ENCODE peak calls at places on chromosomes 1 and 21, in seven cellular contexts. K, P, J, L, E, X and H are unnamed samples.

GRCh38 chr1:20430355-20431290 is 55.4 kb downstream of the CAMK2N1 start:
- DNase-seq in K (peak; percentile 18), P (peak; percentile 51), J (no peak), L (no peak), E (peak; percentile 47), X (peak; percentile 48), H (peak; percentile 43)

GRCh38 chr1:30303387-30303786 is 420.0 kb downstream of the MATN1 start:
- DNase-seq in K (no peak), P (no peak), J (no peak), L (no peak), E (no peak), X (no peak), H (no peak)

GRCh38 chr21:45013271-45013841 is 61.0 kb upstream of the ADARB1 start:
- DNase-seq in K (no peak), P (no peak), J (peak; percentile 5), L (peak; percentile 45), E (no peak), X (no peak), H (no peak)

GRCh38 chr1:235852887-235853286 is 13.8 kb downstream of the LYST start:
- DNase-seq in K (no peak), P (no peak), J (no peak), L (no peak), E (no peak), X (no peak), H (peak; percentile 4)

GRCh38 chr1:224623743-224624333 is 7.7 kb downstream of the CNIH3 start:
- DNase-seq in K (peak; percentile 97), P (no peak), J (no peak), L (no peak), E (peak; percentile 94), X (no peak), H (peak; percentile 90)

GRCh38 chr1:26838474-26839338 is 12.2 kb downstream of the ZDHHC18 start:
- DNase-seq in K (no peak), P (no peak), J (no peak), L (no peak), E (no peak), X (no peak), H (no peak)

GRCh38 chr1:244291171-244291866 is 160.4 kb downstream of the ADSS2 start:
- DNase-seq in K (no peak), P (no peak), J (no peak), L (no peak), E (no peak), X (no peak), H (no peak)

GRCh38 chr1:164456272-164456671 is 102.7 kb upstream of the PBX1 start:
- DNase-seq in K (no peak), P (no peak), J (no peak), L (no peak), E (no peak), X (no peak), H (no peak)

GRCh38 chr1:94383966-94384408 is 34.2 kb upstream of the ABCD3 start:
- DNase-seq in K (peak; percentile 79), P (no peak), J (no peak), L (no peak), E (peak; percentile 73), X (no peak), H (peak; percentile 77)

GRCh38 chr1:223135176-223135575 is 7.9 kb downstream of the TLR5 start:
- DNase-seq in K (peak; percentile 69), P (no peak), J (peak; percentile 59), L (peak; percentile 82), E (peak; percentile 94), X (peak; percentile 49), H (peak; percentile 68)

GRCh38 chr1:223136086-223136485 is 7.0 kb downstream of the TLR5 start:
- DNase-seq in K (no peak), P (no peak), J (no peak), L (no peak), E (no peak), X (no peak), H (no peak)

GRCh38 chr1:223140551-223140950 is 2.5 kb downstream of the TLR5 start:
- DNase-seq in K (no peak), P (no peak), J (no peak), L (no peak), E (no peak), X (no peak), H (no peak)

GRCh38 chr1:223141021-223141420 is 2.0 kb downstream of the TLR5 start:
- DNase-seq in K (peak; percentile 3), P (no peak), J (no peak), L (no peak), E (peak; percentile 48), X (no peak), H (peak; percentile 27)

DNA sequence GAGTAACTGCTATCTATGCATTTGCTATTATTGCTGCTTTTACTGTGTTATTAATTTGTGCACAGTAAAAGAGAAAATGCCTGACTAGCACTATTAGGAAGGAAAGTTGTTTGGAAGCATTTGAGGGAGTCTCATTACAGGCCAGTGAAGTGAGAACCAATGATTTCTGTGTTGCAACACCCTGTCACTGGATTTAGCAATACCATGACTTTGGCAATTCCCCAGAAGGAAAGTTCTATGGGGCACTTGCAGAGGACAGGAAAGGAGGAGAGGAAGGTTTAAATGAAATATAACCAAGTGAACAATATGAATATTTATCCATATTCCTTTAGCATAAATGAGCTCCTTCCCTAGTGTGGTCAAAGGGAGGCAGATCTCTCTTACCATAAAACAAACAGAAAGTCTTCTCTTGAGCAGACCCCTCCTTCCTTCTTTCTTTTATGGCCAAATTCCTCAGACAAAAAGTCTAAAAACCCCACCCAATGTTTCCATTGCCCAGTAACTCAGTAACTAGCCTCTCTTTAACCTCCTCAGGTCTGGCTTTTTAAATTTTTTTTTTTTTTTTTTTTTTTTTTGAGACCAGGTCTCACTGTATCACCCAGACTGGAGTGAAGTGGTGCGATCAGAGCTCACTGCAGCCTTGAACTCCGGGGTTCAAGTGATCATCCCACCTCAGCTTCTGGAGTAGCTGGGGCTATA is 5.5 kb downstream of the TLR5 start:
- DNase-seq in K (peak; percentile 39), P (no peak), J (peak; percentile 33), L (no peak), E (peak; percentile 59), X (no peak), H (peak; percentile 75)
- H3K4me3 ChIP-seq in K (no peak overlapping the region), P (no peak overlapping the region), J (no peak overlapping the region), L (no peak overlapping the region), E (no peak overlapping the region), X (no peak overlapping the region), H (no peak overlapping the region)

DNA sequence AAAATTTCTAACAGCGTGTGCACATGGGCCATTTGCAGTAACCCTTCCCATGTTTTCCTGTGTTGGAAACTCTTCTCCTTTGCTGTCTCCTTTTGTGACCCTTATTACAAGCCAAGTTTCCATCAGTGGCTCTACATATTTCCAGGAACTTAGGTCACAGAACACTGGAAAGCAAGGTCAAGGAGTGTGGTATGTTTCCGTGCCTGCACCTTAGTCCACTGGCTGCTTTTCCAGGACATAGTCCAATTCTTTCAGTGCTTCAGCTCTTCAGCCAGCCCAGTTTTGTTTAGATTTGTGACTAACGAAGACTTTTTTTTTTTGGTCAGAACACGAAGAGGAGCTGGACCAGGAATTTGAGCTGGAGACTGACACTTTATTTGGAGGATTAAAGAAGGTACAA is 33.8 kb downstream of the HHAT start:
- DNase-seq in K (peak; percentile 61), P (no peak), J (peak; percentile 28), L (no peak), E (no peak), X (no peak), H (no peak)
- H3K4me3 ChIP-seq in K (no peak overlapping the region), P (no peak overlapping the region), J (no peak overlapping the region), L (no peak overlapping the region), E (no peak overlapping the region), X (no peak overlapping the region), H (no peak overlapping the region)

DNA sequence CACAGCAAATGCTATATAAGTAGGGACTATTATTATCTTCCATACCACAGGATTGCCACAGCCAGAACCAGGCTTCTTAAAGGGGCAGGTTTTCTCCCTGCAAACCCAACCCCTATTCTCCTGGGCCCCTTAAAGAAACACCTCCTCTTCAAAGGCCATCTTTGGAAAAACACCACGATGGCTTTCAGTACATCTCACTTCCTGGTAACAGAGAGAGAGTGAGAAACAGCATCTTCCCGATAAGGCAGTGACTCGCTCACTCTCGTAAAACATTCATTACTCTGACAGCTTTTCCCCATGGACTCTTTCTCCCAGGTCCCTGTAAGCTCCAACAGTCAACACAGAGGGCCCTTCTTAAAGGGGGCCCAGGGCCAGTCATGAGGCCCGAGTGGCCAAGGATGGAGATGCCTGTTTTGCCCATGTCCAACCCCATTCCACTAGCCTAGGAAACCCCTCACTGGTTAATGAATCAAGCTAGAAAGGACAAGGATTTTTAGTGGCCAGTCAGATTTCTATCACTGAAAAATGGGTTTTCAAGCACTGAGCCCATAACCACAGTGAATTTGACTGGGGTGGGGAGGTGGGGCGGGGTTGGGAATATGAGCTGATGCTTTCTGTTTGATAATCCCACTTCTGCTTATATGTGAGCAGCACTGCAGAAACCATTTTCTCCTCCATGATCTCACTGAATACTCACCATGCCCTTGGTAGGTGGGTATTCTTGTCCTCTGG is 3.7 kb upstream of the NAV1 start:
- DNase-seq in K (peak; percentile 68), P (no peak), J (no peak), L (no peak), E (peak; percentile 37), X (no peak), H (peak; percentile 53)
- H3K4me3 ChIP-seq in K (no peak overlapping the region), P (no peak overlapping the region), J (no peak overlapping the region), L (no peak overlapping the region), E (no peak overlapping the region), X (no peak overlapping the region), H (no peak overlapping the region)

DNA sequence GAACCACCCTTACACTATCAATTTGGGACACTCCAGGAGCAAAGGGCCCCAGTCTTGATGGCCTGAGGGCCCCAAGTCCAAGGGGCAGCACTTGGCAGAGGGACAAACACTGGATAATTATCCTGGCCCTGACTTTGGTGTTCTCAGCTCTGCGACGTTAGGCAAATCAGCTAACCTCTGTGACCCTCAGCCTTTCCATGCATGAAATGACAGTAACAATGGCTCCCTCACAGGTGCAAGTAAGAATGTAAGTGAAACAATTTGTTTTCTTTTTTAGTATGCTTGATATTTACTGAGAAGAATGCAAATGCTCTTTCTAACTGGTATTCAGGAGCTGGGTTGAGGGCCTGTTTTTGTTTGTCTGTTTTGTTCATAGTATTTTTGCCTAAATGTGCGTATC is 61.6 kb upstream of the PRDX6 start:
- DNase-seq in K (no peak), P (no peak), J (no peak), L (no peak), E (no peak), X (no peak), H (no peak)
- H3K4me3 ChIP-seq in K (no peak overlapping the region), P (no peak overlapping the region), J (no peak overlapping the region), L (no peak overlapping the region), E (no peak overlapping the region), X (no peak overlapping the region), H (no peak overlapping the region)

GRCh38 chr21:16589499-16589898 is 859.7 kb downstream of the USP25 start:
- DNase-seq in K (no peak), P (no peak), J (no peak), L (no peak), E (no peak), X (no peak), H (no peak)

GRCh38 chr21:16587671-16588379 is 858.0 kb downstream of the USP25 start:
- DNase-seq in K (peak; percentile 77), P (no peak), J (peak; percentile 46), L (no peak), E (peak; percentile 59), X (no peak), H (peak; percentile 83)

GRCh38 chr21:16589046-16589445 is 859.3 kb downstream of the USP25 start:
- DNase-seq in K (no peak), P (no peak), J (no peak), L (no peak), E (no peak), X (no peak), H (no peak)

GRCh38 chr21:16588433-16588860 is 858.7 kb downstream of the USP25 start:
- DNase-seq in K (peak; percentile 84), P (peak; percentile 28), J (peak; percentile 76), L (peak; percentile 75), E (peak; percentile 28), X (peak; percentile 51), H (peak; percentile 83)

GRCh38 chr21:16587141-16587570 is 857.4 kb downstream of the USP25 start:
- DNase-seq in K (peak; percentile 65), P (no peak), J (peak; percentile 32), L (peak; percentile 52), E (peak; percentile 46), X (peak; percentile 33), H (peak; percentile 80)
- H3K4me3 ChIP-seq in K (peak overlapping the region; percentile 14), P (no peak overlapping the region), J (peak overlapping the region; percentile 20), L (peak overlapping the region; percentile 45), E (peak overlapping the region; percentile 10), X (peak overlapping the region; percentile 36), H (no peak overlapping the region)